ENCODE peak calls at places on chromosome 19, in six cellular contexts. Y is cardiac muscle cell, P is tibial nerve, D is A673, X is heart left ventricle, N is foreskin fibroblast. F is an unnamed sample.

GRCh38 chr19:6204866-6205723 is 69.6 kb downstream of the ACSBG2 start:
- DNase-seq in N (no peak), D (no peak), X (no peak), P (no peak), Y (no peak), F (no peak)

GRCh38 chr19:39596911-39597310 is 5.4 kb upstream of the LGALS13 start:
- DNase-seq in X (no peak), Y (no peak), P (no peak), N (no peak), D (no peak), F (no peak)

GRCh38 chr19:7637374-7638256 is 705 bp downstream of the STXBP2 start:
- DNase-seq in N (no peak), D (no peak), Y (no peak), X (peak; percentile 79), P (no peak), F (no peak)

GRCh38 chr19:29516358-29516725 is 9.5 kb upstream of the VSTM2B start:
- DNase-seq in Y (no peak), X (no peak), D (no peak), P (no peak), N (no peak), F (no peak)

GRCh38 chr19:16949496-16950023 is 60.8 kb downstream of the F2RL3 start:
- DNase-seq in N (no peak), Y (no peak), P (no peak), X (no peak), D (no peak), F (peak; percentile 74)

GRCh38 chr19:38849746-38850230 is at the start of gene HNRNPL:
- DNase-seq in Y (no peak), D (no peak), X (peak; percentile 100), N (no peak), P (no peak), F (no peak)

GRCh38 chr19:6475321-6476108 is 6.1 kb downstream of the DENND1C start:
- DNase-seq in Y (peak; percentile 47), X (no peak), P (no peak), D (no peak), N (no peak), F (no peak)

GRCh38 chr19:12137541-12137940 is 2.6 kb downstream of the ZNF20 start:
- DNase-seq in X (no peak), D (peak; percentile 25), N (no peak), Y (no peak), P (no peak), F (no peak)

GRCh38 chr19:35715981-35716734 is 1.6 kb upstream of the KMT2B start:
- DNase-seq in P (no peak), N (peak; percentile 44), X (peak; percentile 88), Y (peak; percentile 72), D (no peak), F (no peak)

GRCh38 chr19:10013834-10014618 is 743 bp downstream of the RDH8 start:
- DNase-seq in Y (no peak), N (no peak), X (no peak), P (no peak), D (peak; percentile 60), F (no peak)

GRCh38 chr19:11479470-11480080 is 1.3 kb downstream of the ELAVL3 start:
- DNase-seq in N (no peak), D (peak; percentile 63), Y (peak; percentile 70), P (no peak), X (no peak), F (no peak)

GRCh38 chr19:1556639-1557070 is 11.5 kb downstream of the MEX3D start:
- DNase-seq in X (no peak), N (no peak), D (no peak), P (no peak), Y (no peak), F (no peak)

GRCh38 chr19:54795763-54796162 is 7.6 kb upstream of the KIR2DL4 start:
- DNase-seq in Y (no peak), P (no peak), N (no peak), X (no peak), D (no peak), F (no peak)

GRCh38 chr19:18251587-18252369 is 22.5 kb downstream of the IQCN start:
- DNase-seq in N (peak; percentile 29), P (peak; percentile 62), X (no peak), Y (peak; percentile 76), D (peak; percentile 80), F (peak; percentile 89)

GRCh38 chr19:1164684-1165531 is 9.2 kb downstream of the SBNO2 start:
- DNase-seq in X (no peak), P (no peak), Y (no peak), D (no peak), N (no peak), F (no peak)

GRCh38 chr19:50427997-50428425 is 4.7 kb upstream of the MYBPC2 start:
- DNase-seq in P (peak; percentile 62), D (peak; percentile 75), Y (peak; percentile 34), N (peak; percentile 76), X (peak; percentile 91), F (no peak)

GRCh38 chr19:39765091-39766076 is 13.3 kb upstream of the LEUTX start:
- DNase-seq in N (peak; percentile 16), X (no peak), D (peak; percentile 68), Y (peak; percentile 72), P (no peak), F (no peak)

GRCh38 chr19:6739390-6739883 is at the start of gene TRIP10:
- DNase-seq in N (peak; percentile 66), P (peak; percentile 85), X (peak; percentile 94), Y (peak; percentile 94), D (peak; percentile 90), F (peak; percentile 93)

GRCh38 chr19:49860716-49861100 is 6.7 kb downstream of the PNKP start:
- DNase-seq in X (no peak), D (no peak), N (no peak), Y (no peak), P (peak; percentile 13), F (no peak)

GRCh38 chr19:16605552-16605951 is 22.5 kb downstream of the MED26 start:
- DNase-seq in D (no peak), Y (no peak), X (no peak), N (no peak), P (no peak), F (no peak)

GRCh38 chr19:10587022-10587838 is at the start of gene AP1M2:
- DNase-seq in N (no peak), X (no peak), P (no peak), Y (no peak), D (no peak), F (no peak)

GRCh38 chr19:2575734-2576481 is 100.0 kb downstream of the GADD45B start:
- DNase-seq in Y (no peak), P (peak; percentile 85), N (no peak), X (peak; percentile 90), D (peak; percentile 75), F (peak; percentile 92)

GRCh38 chr19:23203841-23204344 is 46.3 kb downstream of the ZNF724 start:
- DNase-seq in D (no peak), N (no peak), P (no peak), Y (no peak), X (peak; percentile 69), F (no peak)

DNA sequence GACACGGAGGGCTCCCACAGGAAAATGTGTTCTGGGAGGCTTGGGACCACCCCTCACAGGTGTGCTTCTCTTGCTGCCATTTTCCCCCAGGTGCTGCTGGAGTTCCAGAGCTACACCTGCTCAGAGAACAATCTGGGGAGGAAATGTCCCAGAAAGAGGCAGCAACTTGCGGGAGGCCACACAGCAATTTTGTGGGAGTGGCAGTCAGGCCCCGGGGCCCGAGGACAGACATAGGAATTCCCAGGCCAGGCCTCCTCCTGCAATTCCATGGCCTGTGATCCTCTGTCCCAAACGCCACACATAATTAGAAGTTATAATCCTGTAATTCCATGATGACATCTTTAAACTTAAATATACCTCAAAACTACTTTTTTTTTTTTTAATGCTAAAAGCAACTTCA is 1.8 kb downstream of the RHPN2 start:
- DNase-seq in X (no peak), N (no peak), D (no peak), P (no peak), Y (no peak), F (no peak)
- TF ChIP-seq CTCF in X (no peak), N (no peak), D (no peak), P (no peak), Y (no peak), F (no peak)

DNA sequence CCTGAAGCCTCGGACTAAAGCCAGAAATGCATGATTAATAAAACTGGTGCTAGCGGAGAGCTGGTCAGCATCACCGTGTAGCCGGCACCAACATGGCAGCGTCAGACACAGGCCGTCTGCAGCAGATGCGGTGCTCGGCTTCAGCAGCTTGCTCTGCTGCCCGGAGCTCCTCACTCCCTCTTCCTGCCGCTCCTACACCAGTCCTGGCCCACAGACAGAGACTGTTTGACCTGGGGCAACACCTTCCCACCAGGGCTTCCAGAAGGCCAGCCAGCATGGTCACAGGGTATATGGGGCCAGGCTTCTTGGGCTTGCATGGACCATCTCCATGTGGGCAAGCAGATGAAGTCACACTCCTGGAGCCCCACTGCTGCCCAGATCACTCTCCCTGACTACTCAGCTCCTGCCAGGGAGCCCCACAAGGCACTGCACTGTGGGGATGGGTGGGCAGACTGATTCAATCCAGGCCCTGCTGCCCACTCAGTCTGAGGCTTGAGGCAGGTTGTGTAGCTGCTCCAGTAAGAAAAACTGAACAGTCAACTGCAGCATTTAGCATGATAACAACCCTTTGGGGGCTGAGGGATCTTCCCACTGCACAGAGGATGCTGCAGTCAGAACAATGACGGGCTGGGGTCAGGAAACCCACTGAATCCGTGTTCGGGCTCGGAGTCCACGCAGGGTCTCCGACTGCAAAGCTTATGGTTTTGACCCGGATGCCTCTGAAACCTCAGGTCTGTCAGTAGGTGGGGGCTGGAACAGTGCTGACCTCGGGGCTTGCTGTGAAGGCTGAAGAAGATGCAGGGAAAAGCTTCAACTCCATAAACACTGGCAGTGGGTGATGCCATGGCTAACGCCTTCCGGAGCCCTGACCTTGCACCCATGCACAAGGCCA is 45.6 kb downstream of the CEBPG start:
- DNase-seq in Y (no peak), P (no peak), N (no peak), X (peak; percentile 58), D (no peak), F (no peak)
- TF ChIP-seq CTCF in Y (no peak), P (no peak), N (no peak), X (no peak), D (no peak), F (no peak)

DNA sequence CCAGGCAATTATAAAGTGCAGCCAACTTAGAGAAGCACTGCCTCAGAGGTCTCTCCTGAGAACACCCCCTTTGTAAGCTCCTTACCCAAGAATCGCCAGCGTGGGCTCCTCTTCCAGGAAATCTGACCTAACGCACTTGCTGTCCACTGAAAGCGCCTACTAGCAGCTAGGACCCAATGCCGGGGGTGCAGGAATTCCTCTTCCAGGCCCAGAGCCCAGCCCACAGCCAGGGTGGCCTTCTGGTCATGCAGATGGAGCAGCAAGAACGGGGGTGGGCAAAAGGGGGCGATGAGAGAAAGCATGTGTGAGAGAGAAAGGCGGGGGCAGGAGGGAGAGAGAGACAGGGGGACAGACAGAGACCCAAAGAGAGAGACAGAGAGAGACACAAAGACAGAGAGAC is 67.0 kb upstream of the CACNA1A start:
- DNase-seq in X (no peak), N (no peak), D (no peak), P (no peak), Y (no peak), F (no peak)
- TF ChIP-seq CTCF in X (no peak), N (no peak), D (no peak), P (no peak), Y (no peak), F (no peak)

DNA sequence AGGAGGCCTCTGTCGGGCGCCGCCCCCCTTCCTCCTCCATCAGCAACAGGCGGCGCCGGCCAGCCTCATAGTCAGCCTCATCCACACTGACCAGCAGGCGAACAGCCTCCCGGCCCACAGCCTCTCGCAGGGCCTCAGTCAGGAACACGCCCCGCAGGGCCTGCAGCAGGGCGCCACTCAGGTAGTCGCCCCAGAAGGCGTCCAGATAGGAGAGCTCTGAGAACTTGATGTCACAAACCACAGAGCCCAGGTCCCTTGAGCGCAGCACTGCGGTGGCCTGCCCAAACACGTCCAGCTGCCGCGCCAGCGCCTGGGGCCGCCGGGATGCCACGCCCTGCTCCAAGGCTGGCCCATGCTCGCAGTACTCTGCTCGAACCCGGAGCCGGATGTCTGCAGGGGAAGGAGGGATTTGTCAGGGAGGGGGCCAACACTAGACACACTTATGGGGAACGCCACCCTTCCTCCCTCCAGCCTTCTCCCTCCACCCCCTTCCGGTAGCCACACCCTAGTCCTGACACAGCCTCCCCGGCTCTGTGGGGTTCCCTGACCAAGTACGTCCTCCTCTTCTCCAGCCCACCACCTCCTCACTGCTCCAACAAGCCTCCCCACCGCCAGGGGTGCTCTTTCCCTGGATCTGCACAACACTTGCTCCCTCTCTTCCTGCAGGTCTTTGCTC is 17.9 kb downstream of the DEDD2 start:
- DNase-seq in N (no peak), X (peak; percentile 79), Y (no peak), P (no peak), D (no peak), F (no peak)
- TF ChIP-seq CTCF in N (no peak), X (no peak), Y (no peak), P (no peak), D (peak; percentile 22), F (no peak)

F was measured in osteocyte.